ENCODE peak calls at places on chromosomes 1 and 21, in ten cellular contexts. X is mesothelial cell of epicardium; M is astrocyte of the cerebellum; H is IMR-90; R is fibroblast of pulmonary artery; P is CD8-positive, alpha-beta T cell; L is fibroblast of lung; W is MCF 10A; T is GM10248; S is WTC11. G is an unnamed sample.

GRCh38 chr1:184056921-184057496 is 5.5 kb downstream of the TSEN15 start:
- DNase-seq in W (peak), M (peak), X (no peak), H (peak), L (peak), S (no peak), P (no peak), T (no peak), R (peak), G (no peak)

GRCh38 chr1:217363319-217363718 is 267.6 kb downstream of the GPATCH2 start:
- DNase-seq in T (no peak), S (no peak), W (peak), X (no peak), H (peak), M (no peak), P (no peak), R (no peak), L (no peak), G (no peak)

GRCh38 chr1:77683142-77683835 is 831 bp upstream of the ZZZ3 start:
- DNase-seq in S (peak), W (peak), M (peak), L (peak), X (peak), H (peak), P (peak), T (peak), R (peak), G (peak)

GRCh38 chr1:109623601-109624161 is 4.0 kb downstream of the AMPD2 start:
- DNase-seq in R (no peak), L (no peak), S (no peak), X (no peak), H (no peak), M (no peak), T (peak), W (no peak), P (no peak), G (peak)

GRCh38 chr1:109637446-109637845 is 17.8 kb downstream of the AMPD2 start:
- DNase-seq in H (no peak), P (no peak), R (no peak), X (peak), W (no peak), T (no peak), M (no peak), S (no peak), L (no peak), G (no peak)

GRCh38 chr21:45631540-45631939 is 12.0 kb upstream of the PCBP3 start:
- DNase-seq in M (no peak), R (no peak), S (no peak), T (no peak), W (no peak), L (no peak), X (no peak), H (no peak), P (no peak), G (peak)

GRCh38 chr21:42439284-42440186 is 35.8 kb downstream of the UBASH3A start:
- DNase-seq in T (peak), H (no peak), R (no peak), L (no peak), S (no peak), W (no peak), P (no peak), X (no peak), M (no peak), G (peak)

GRCh38 chr1:111219466-111220286 is 7.8 kb upstream of the CHI3L2 start:
- DNase-seq in P (no peak), M (no peak), X (no peak), H (no peak), T (peak), W (no peak), L (no peak), R (no peak), S (no peak), G (peak)

GRCh38 chr1:228860911-228861829 is 125.9 kb downstream of the RHOU start:
- DNase-seq in H (peak), L (peak), R (peak), M (peak), X (peak), T (no peak), S (no peak), W (peak), P (no peak), G (no peak)

GRCh38 chr1:229341811-229342304 is 989 bp downstream of the CCSAP start:
- DNase-seq in R (peak), T (no peak), W (peak), P (no peak), H (peak), X (no peak), M (no peak), S (no peak), L (no peak), G (no peak)

GRCh38 chr1:79369091-79369490 is 362.6 kb upstream of the ADGRL4 start:
- DNase-seq in W (no peak), S (no peak), T (no peak), P (no peak), X (no peak), L (no peak), M (no peak), R (no peak), H (no peak), G (no peak)

GRCh38 chr1:212775241-212775640 is 16.3 kb downstream of the NSL1 start:
- DNase-seq in M (no peak), T (no peak), R (no peak), L (no peak), P (no peak), H (no peak), S (no peak), W (no peak), X (no peak), G (no peak)

GRCh38 chr1:18099026-18099425 is 8.6 kb upstream of the IGSF21 start:
- DNase-seq in W (no peak), X (no peak), M (no peak), T (no peak), L (no peak), S (no peak), R (no peak), P (no peak), H (no peak), G (no peak)

GRCh38 chr1:200874694-200875093 is 1.9 kb downstream of the GPR25 start:
- DNase-seq in T (no peak), P (no peak), R (no peak), W (no peak), X (no peak), S (no peak), H (no peak), L (no peak), M (no peak), G (no peak)

GRCh38 chr1:53848025-53848424 is 9.9 kb upstream of the NDC1 start:
- DNase-seq in S (no peak), W (no peak), H (no peak), L (no peak), R (peak), T (no peak), X (no peak), P (no peak), M (no peak), G (no peak)

GRCh38 chr1:151943591-151943990 is 34.3 kb upstream of the THEM4 start:
- DNase-seq in X (no peak), S (no peak), T (no peak), R (no peak), W (no peak), L (no peak), M (no peak), P (no peak), H (no peak), G (no peak)

GRCh38 chr1:63498106-63498505 is 24.9 kb downstream of the ITGB3BP start:
- DNase-seq in M (no peak), S (no peak), L (no peak), R (no peak), P (no peak), T (no peak), X (no peak), H (no peak), W (peak), G (no peak)

GRCh38 chr1:107991371-107992066 is 26.5 kb upstream of the VAV3 start:
- DNase-seq in S (no peak), P (no peak), H (no peak), L (peak), X (no peak), R (peak), M (no peak), W (peak), T (no peak), G (no peak)

GRCh38 chr1:11448375-11449085 is 30.4 kb upstream of the DISP3 start:
- DNase-seq in S (no peak), P (no peak), X (no peak), H (no peak), L (no peak), R (peak), W (peak), M (no peak), T (no peak), G (no peak)

GRCh38 chr1:228691926-228692325 is 43.4 kb upstream of the RHOU start:
- DNase-seq in M (peak), L (peak), T (peak), H (peak), P (no peak), W (peak), S (no peak), X (no peak), R (peak), G (peak)

DNA sequence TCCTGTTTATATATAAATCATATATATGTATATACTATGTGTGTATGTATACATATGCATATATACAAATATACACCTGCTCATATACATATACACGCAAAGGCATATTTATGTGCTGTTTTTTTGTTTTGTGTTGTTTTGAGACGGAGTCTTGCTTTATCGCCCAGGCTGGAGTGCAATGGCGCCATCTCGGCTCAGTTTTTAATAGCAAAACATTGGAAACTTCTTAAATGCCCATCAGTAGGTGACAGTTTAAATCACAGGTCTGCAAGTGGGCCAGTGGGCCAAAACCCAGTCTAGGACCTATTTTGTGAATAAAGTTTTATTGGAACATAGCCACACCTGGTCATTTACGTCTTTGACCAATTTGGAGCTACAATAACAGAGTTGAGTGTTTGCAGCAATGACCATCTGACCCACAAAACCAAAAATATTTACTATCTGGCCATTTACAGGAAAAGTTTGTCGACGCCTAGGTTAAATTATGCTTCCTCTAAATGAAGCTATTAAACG is 132.3 kb downstream of the TOMM20 start:
- DNase-seq in T (no peak), R (no peak), M (no peak), W (no peak), L (no peak), S (no peak), H (no peak), P (no peak), X (no peak), G (no peak)
- TF ChIP-seq CTCF in T (no peak), R (no peak), M (no peak), W (no peak), L (no peak), S (no peak), H (no peak), P (no peak), X (no peak), G (no peak)

GRCh38 chr1:207651583-207651982 is 6.7 kb downstream of the CR1L start:
- DNase-seq in S (no peak), M (no peak), X (no peak), T (no peak), W (no peak), L (no peak), P (no peak), R (no peak), H (no peak), G (no peak)

GRCh38 chr1:207649204-207649753 is 4.3 kb downstream of the CR1L start:
- DNase-seq in W (no peak), X (no peak), M (no peak), R (no peak), L (no peak), P (no peak), S (no peak), H (no peak), T (no peak), G (no peak)

GRCh38 chr1:207646891-207647290 is 2.0 kb downstream of the CR1L start:
- DNase-seq in P (no peak), X (no peak), T (no peak), M (no peak), H (no peak), R (no peak), L (no peak), W (no peak), S (no peak), G (no peak)

GRCh38 chr1:207647966-207648906 is 3.3 kb downstream of the CR1L start:
- DNase-seq in H (no peak), M (no peak), L (no peak), X (no peak), S (no peak), W (no peak), T (no peak), P (no peak), R (no peak), G (no peak)

GRCh38 chr1:207649865-207650580 is 5.1 kb downstream of the CR1L start:
- DNase-seq in X (no peak), W (no peak), R (no peak), T (no peak), P (no peak), M (no peak), S (no peak), H (no peak), L (no peak), G (no peak)
- TF ChIP-seq CTCF in X (no peak), W (no peak), R (no peak), T (no peak), P (no peak), M (no peak), S (no peak), H (no peak), L (no peak), G (no peak)

DNA sequence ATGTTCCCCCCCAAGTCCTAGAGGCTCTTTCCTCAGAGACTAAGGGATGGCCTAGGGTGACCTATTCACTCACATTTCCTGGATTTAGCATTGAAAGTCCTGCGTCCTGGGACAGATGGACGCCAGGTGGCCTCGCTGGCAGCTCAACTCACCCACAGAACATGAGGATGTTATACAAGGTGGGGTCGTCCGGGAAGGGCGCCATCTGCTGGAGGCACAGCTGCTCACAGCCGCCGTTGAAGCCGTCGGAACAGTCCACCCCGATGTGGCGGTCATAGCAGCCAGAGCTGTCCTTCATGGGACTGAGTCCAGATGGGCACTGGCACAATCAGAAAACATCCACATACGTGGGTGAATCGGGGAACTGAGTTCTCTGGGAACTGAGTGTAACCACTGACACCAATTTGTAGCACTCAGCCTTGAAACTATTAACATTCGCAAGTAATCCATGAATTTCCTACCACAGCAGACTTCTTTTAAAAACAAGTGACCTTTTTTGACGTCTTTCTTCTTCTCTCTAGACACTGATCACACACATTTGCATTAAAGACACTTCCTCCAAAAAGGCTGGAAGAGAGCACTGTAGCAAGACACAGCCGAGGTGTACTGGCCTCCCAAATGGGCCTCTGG is 215.4 kb downstream of the ASTN1 start:
- DNase-seq in W (peak), M (no peak), H (peak), L (peak), P (no peak), X (peak), T (peak), R (peak), S (peak), G (peak)
- TF ChIP-seq CTCF in W (peak), M (peak), H (peak), L (peak), P (no peak), X (peak), T (peak), R (peak), S (peak), G (peak)

GRCh38 chr1:100575406-100575805 is 37.5 kb downstream of the GPR88 start:
- DNase-seq in X (no peak), W (peak), H (no peak), R (no peak), L (no peak), P (no peak), M (no peak), S (no peak), T (no peak), G (no peak)
- TF ChIP-seq CTCF in X (no peak), W (no peak), H (no peak), R (no peak), L (no peak), P (no peak), M (no peak), S (no peak), T (no peak), G (no peak)

GRCh38 chr1:225880636-225881035 is 1.5 kb downstream of the TMEM63A start:
- DNase-seq in S (no peak), R (no peak), L (no peak), W (no peak), T (no peak), X (no peak), P (no peak), M (no peak), H (no peak), G (no peak)

GRCh38 chr1:225881081-225882007 is 836 bp downstream of the TMEM63A start:
- DNase-seq in H (peak), X (no peak), P (no peak), R (peak), L (peak), W (peak), T (peak), M (no peak), S (peak), G (peak)

GRCh38 chr1:225882008-225882698 is at the start of gene TMEM63A:
- DNase-seq in P (peak), W (peak), S (peak), T (peak), R (peak), M (peak), L (peak), X (peak), H (peak), G (peak)

GRCh38 chr1:225883616-225884265 is 1.6 kb upstream of the TMEM63A start:
- DNase-seq in T (no peak), W (no peak), M (no peak), H (no peak), P (no peak), X (no peak), S (no peak), L (no peak), R (no peak), G (no peak)

DNA sequence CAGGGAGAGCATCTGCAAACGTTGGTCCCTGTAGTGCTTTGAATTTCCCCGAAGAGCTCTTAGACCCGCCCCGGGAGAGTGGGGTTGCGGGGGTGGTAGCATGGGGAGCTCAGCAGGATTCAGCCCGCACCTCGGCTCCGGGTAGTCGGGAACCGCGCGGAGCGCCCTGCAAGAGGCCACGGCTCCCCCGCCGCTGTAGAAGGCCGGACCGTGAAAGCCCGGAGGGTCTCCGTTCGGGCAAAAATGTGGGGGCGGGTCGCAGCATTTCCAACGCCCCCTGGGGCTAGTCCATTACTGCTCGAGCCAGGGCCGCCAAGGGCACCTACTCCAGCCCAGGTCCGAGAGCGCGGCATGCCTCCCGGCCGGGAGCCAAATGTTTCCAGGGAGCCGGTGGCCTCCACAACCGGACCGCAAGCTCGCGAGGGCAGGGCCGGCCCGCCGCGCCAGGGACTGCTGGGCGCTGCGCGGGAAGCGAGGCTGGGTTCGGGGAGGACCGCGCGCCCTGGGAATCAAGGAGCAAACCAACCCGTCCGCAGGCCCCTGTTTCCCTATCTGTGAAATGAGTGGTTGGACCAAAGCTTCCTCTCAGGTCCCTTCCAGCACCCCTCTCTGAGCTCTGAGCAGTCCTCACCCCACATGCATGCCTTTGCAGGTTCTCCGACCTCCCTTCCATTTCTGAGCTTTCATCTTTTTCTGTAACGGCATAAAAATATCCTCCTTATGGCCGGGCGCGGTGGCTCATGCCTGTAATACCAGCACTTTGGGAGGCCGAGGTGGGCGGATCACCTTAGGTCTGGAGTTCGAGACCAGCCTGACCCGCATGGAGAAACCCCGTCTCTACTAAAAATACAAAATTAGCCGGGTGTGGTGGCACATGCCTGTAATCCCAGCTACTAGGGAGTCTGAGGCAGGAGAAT is 777 bp upstream of the TMEM63A start:
- DNase-seq in S (peak), P (no peak), M (no peak), L (peak), H (peak), T (peak), W (peak), X (peak), R (peak), G (peak)
- TF ChIP-seq CTCF in S (no peak), P (no peak), M (no peak), L (no peak), H (no peak), T (no peak), W (no peak), X (no peak), R (no peak), G (no peak)

DNA sequence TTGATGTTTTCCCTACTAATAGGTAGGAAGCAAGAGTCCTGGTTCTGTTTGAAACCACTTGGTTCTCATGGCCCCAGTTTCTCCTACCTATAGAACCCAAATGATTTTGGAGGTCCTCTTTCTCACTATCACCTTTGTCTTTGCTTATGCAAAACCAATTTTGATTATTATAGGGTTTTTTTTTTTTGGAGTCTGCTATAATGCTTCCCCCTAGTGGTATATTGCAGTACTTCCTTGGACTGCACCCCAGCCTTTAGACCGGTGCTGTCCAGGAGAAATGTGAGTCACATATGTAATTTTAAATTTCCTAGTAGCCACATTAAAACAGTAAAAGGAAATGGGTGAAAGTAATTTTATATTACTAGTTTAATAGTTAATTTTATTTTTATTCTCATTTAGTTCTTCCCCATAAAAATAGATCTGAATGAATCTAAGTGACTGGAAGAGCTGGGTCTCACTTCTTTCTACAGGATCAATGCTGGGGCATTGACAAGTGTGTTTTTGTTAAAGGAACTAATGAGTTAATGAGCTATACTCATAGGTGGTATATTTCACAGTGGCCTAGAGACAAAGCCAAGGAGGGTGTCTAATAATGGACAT is 10.6 kb downstream of the FCMR start:
- DNase-seq in R (peak), H (peak), P (no peak), W (peak), M (peak), T (peak), S (no peak), X (no peak), L (peak), G (peak)
- TF ChIP-seq CTCF in R (peak), H (peak), P (peak), W (peak), M (peak), T (peak), S (peak), X (peak), L (peak), G (peak)

GRCh38 chr1:40770296-40771070 is 13.1 kb upstream of the KCNQ4 start:
- DNase-seq in S (peak), M (no peak), T (no peak), W (no peak), P (no peak), R (no peak), H (no peak), X (no peak), L (no peak), G (no peak)
- TF ChIP-seq CTCF in S (no peak), M (no peak), T (no peak), W (peak), P (no peak), R (peak), H (no peak), X (no peak), L (no peak), G (no peak)

DNA sequence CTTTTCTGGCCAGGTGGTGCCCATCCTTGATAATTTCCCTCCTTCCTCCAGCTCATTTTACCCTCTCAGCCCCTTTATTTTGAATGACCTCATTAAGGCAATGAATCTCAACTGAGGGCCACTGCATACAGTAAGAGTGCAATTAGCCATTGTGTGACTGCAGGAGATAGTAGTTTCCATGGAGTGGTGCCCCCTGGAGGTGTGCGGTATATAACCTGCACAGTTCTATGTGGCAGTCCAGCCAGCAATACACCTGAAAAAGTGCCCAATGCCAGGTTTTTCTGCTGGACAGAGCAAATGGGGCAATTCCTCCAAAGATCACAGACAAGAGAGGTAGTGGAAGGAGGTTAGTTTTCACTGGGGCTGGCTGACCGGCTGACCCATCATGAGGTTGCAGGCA is 25.9 kb upstream of the LRRC38 start:
- DNase-seq in R (no peak), S (no peak), L (no peak), T (no peak), H (no peak), W (no peak), M (no peak), P (no peak), X (no peak), G (no peak)
- TF ChIP-seq CTCF in R (no peak), S (no peak), L (no peak), T (no peak), H (no peak), W (peak), M (no peak), P (no peak), X (no peak), G (no peak)